ENCODE peak calls at places on chromosomes 12 and 14, in six cellular contexts. One of them, this sample, is unnamed.

GRCh38 chr14:35285168-35285990 is 6.8 kb upstream of the PSMA6 start:
- DNase-seq in anterior cingulate cortex: no peak
- DNase-seq in IMR-90: peak
- DNase-seq in GM03348: no peak
- DNase-seq in NCI-H82: no peak
- DNase-seq in activated T-cell treated with anti-CD3 and anti-CD28 coated beads, Interleukin-2, amount 50 U/mL, for 72 hours: peak
- DNase-seq in this sample: peak

GRCh38 chr12:29041621-29042020 is 107.5 kb upstream of the FAR2 start:
- DNase-seq in anterior cingulate cortex: no peak
- DNase-seq in IMR-90: peak
- DNase-seq in GM03348: peak
- DNase-seq in NCI-H82: no peak
- DNase-seq in activated T-cell treated with anti-CD3 and anti-CD28 coated beads, Interleukin-2, amount 50 U/mL, for 72 hours: no peak
- DNase-seq in this sample: peak

GRCh38 chr12:132419612-132420237 is 70.2 kb upstream of the FBRSL1 start:
- DNase-seq in anterior cingulate cortex: no peak
- DNase-seq in IMR-90: no peak
- DNase-seq in GM03348: no peak
- DNase-seq in NCI-H82: no peak
- DNase-seq in activated T-cell treated with anti-CD3 and anti-CD28 coated beads, Interleukin-2, amount 50 U/mL, for 72 hours: no peak
- DNase-seq in this sample: no peak

GRCh38 chr14:32201816-32202467 is at the start of gene RNU6-7:
- DNase-seq in anterior cingulate cortex: peak
- DNase-seq in IMR-90: peak
- DNase-seq in GM03348: no peak
- DNase-seq in NCI-H82: peak
- DNase-seq in activated T-cell treated with anti-CD3 and anti-CD28 coated beads, Interleukin-2, amount 50 U/mL, for 72 hours: peak
- DNase-seq in this sample: peak

GRCh38 chr12:118374909-118375308 is 1.4 kb upstream of the SUDS3 start:
- DNase-seq in anterior cingulate cortex: no peak
- DNase-seq in IMR-90: no peak
- DNase-seq in GM03348: peak
- DNase-seq in NCI-H82: no peak
- DNase-seq in activated T-cell treated with anti-CD3 and anti-CD28 coated beads, Interleukin-2, amount 50 U/mL, for 72 hours: no peak
- DNase-seq in this sample: no peak

GRCh38 chr14:77009014-77009413 is 19.5 kb downstream of the IRF2BPL start:
- DNase-seq in anterior cingulate cortex: no peak
- DNase-seq in IMR-90: no peak
- DNase-seq in GM03348: no peak
- DNase-seq in NCI-H82: no peak
- DNase-seq in activated T-cell treated with anti-CD3 and anti-CD28 coated beads, Interleukin-2, amount 50 U/mL, for 72 hours: no peak
- DNase-seq in this sample: no peak

GRCh38 chr14:61925732-61926445 is 163.7 kb downstream of the SNAPC1 start:
- DNase-seq in anterior cingulate cortex: no peak
- DNase-seq in IMR-90: peak
- DNase-seq in GM03348: no peak
- DNase-seq in NCI-H82: no peak
- DNase-seq in activated T-cell treated with anti-CD3 and anti-CD28 coated beads, Interleukin-2, amount 50 U/mL, for 72 hours: no peak
- DNase-seq in this sample: no peak

GRCh38 chr12:57738142-57738474 is 434 bp downstream of the AGAP2 start:
- DNase-seq in anterior cingulate cortex: no peak
- DNase-seq in IMR-90: no peak
- DNase-seq in GM03348: no peak
- DNase-seq in NCI-H82: no peak
- DNase-seq in activated T-cell treated with anti-CD3 and anti-CD28 coated beads, Interleukin-2, amount 50 U/mL, for 72 hours: no peak
- DNase-seq in this sample: no peak

GRCh38 chr12:123983822-123984485 is 10.9 kb downstream of the ZNF664 start:
- DNase-seq in anterior cingulate cortex: peak
- DNase-seq in IMR-90: peak
- DNase-seq in GM03348: peak
- DNase-seq in NCI-H82: peak
- DNase-seq in activated T-cell treated with anti-CD3 and anti-CD28 coated beads, Interleukin-2, amount 50 U/mL, for 72 hours: peak
- DNase-seq in this sample: peak